ENCODE peak calls at places on chromosomes 2 and 18, in five cellular contexts. L, T, V, W and M are unnamed samples.

GRCh38 chr2:127721978-127722355 is 20.7 kb downstream of the SFT2D3 start:
- DNase-seq in L (no peak), T (no peak), V (no peak), W (no peak), M (no peak)

GRCh38 chr2:165691615-165692014 is 102.4 kb downstream of the GALNT3 start:
- DNase-seq in T (no peak), L (peak), V (no peak), W (no peak), M (peak)

GRCh38 chr2:38184964-38185603 is 109.1 kb upstream of the CYP1B1 start:
- DNase-seq in T (no peak), W (no peak), L (no peak), V (no peak), M (no peak)

GRCh38 chr2:149543845-149544244 is 43.7 kb downstream of the MMADHC start:
- DNase-seq in W (no peak), L (no peak), T (no peak), V (no peak), M (no peak)

GRCh38 chr2:237765875-237766274 is 32.7 kb upstream of the RBM44 start:
- DNase-seq in V (no peak), W (no peak), T (no peak), L (peak), M (no peak)

GRCh38 chr18:55477537-55478300 is 110.3 kb downstream of the TCF4 start:
- DNase-seq in L (no peak), T (no peak), W (peak), V (no peak), M (no peak)

GRCh38 chr2:98468621-98469236 is 24.1 kb downstream of the INPP4A start:
- DNase-seq in L (no peak), T (no peak), V (no peak), W (no peak), M (no peak)

GRCh38 chr2:138621139-138621538 is 119.6 kb downstream of the SPOPL start:
- DNase-seq in L (no peak), T (no peak), V (no peak), W (no peak), M (no peak)

GRCh38 chr2:25897500-25897899 is 19.2 kb upstream of the ASXL2 start:
- DNase-seq in W (no peak), V (no peak), T (no peak), L (no peak), M (no peak)